ENCODE peak calls at places on chromosomes 11 and 22, in nine cellular contexts. N is amygdala; W is activated gamma-delta T cell treated with anti-CD3 and anti-CD28 coated beads, Interleukin-2, amount 50 U/mL, for 16 hours; D is esophagus squamous epithelium; C is choroid plexus epithelial cell; M is AG04449; J is non-pigmented ciliary epithelial cell; G is substantia nigra; E is fibroblast of lung. S is an unnamed sample.

GRCh38 chr11:61814958-61815789 is 1.6 kb downstream of the FADS1 start:
- DNase-seq in J (peak), W (no peak), N (peak), E (peak), C (peak), D (peak), M (peak), G (peak), S (peak)

GRCh38 chr11:14041040-14041439 is 78.5 kb downstream of the SPON1 start:
- DNase-seq in M (no peak), W (no peak), C (peak), D (no peak), J (no peak), E (no peak), N (no peak), G (no peak), S (no peak)

GRCh38 chr22:47209547-47210023 is 447.1 kb downstream of the TBC1D22A start:
- DNase-seq in W (no peak), D (no peak), M (no peak), N (no peak), G (no peak), J (no peak), E (no peak), C (no peak), S (no peak)

GRCh38 chr22:29457730-29458129 is 19.3 kb downstream of the RFPL1 start:
- DNase-seq in D (no peak), N (no peak), C (peak), M (no peak), W (no peak), E (peak), J (peak), G (no peak), S (no peak)

GRCh38 chr11:1218788-1219445 is 3.9 kb upstream of the MUC5B start:
- DNase-seq in N (no peak), E (no peak), D (no peak), W (no peak), G (no peak), J (no peak), C (no peak), M (no peak), S (no peak)

GRCh38 chr11:16216831-16217230 is 139.5 kb downstream of the SOX6 start:
- DNase-seq in E (no peak), D (no peak), N (no peak), M (no peak), W (no peak), G (no peak), C (no peak), J (no peak), S (no peak)

GRCh38 chr11:130442728-130443127 is 5.7 kb upstream of the ADAMTS15 start:
- DNase-seq in D (no peak), N (no peak), W (no peak), G (no peak), M (no peak), E (peak), J (no peak), C (no peak), S (no peak)

GRCh38 chr22:37241351-37242142 is 2.5 kb downstream of the RAC2 start:
- DNase-seq in N (no peak), G (no peak), E (peak), J (no peak), M (no peak), C (no peak), D (no peak), W (no peak), S (no peak)

GRCh38 chr11:102935514-102935913 is 20.0 kb downstream of the MMP13 start:
- DNase-seq in E (no peak), C (no peak), D (no peak), M (no peak), W (no peak), J (no peak), N (no peak), G (no peak), S (no peak)

GRCh38 chr11:79367844-79368243 is 73.0 kb downstream of the TENM4 start:
- DNase-seq in C (no peak), W (no peak), J (no peak), E (no peak), G (no peak), D (no peak), N (no peak), M (no peak), S (no peak)

GRCh38 chr22:20131593-20131855 is at the start of gene ZDHHC8:
- DNase-seq in M (no peak), W (no peak), G (peak), J (no peak), D (no peak), E (peak), C (no peak), N (peak), S (no peak)

GRCh38 chr11:35192347-35192746 is 53.4 kb downstream of the CD44 start:
- DNase-seq in E (peak), D (no peak), M (no peak), J (no peak), C (peak), N (no peak), G (no peak), W (no peak), S (no peak)

GRCh38 chr11:76690736-76691135 is 20.2 kb upstream of the LRRC32 start:
- DNase-seq in M (no peak), E (no peak), J (no peak), W (no peak), D (no peak), G (no peak), N (no peak), C (peak), S (no peak)

GRCh38 chr11:66068923-66069714 is 953 bp upstream of the PACS1 start:
- DNase-seq in D (no peak), G (peak), E (peak), N (peak), W (no peak), J (no peak), C (peak), M (no peak), S (no peak)

GRCh38 chr11:70660059-70660888 is 261.9 kb downstream of the CTTN start:
- DNase-seq in J (no peak), W (no peak), D (no peak), E (no peak), N (no peak), G (no peak), C (no peak), M (no peak), S (no peak)

GRCh38 chr11:80900265-80900664 is 1459.4 kb upstream of the TENM4 start:
- DNase-seq in N (no peak), E (no peak), C (no peak), J (no peak), M (no peak), D (no peak), W (no peak), G (no peak), S (no peak)

GRCh38 chr11:57763568-57763967 is 2.0 kb downstream of the CTNND1 start:
- DNase-seq in J (no peak), W (no peak), E (peak), N (peak), M (no peak), D (no peak), G (no peak), C (peak), S (peak)

GRCh38 chr22:36912694-36913430 is 566 bp upstream of the CSF2RB start:
- DNase-seq in N (no peak), W (no peak), J (no peak), G (no peak), M (no peak), D (no peak), E (no peak), C (no peak), S (no peak)

GRCh38 chr11:19978668-19979518 is 181.4 kb downstream of the DBX1 start:
- DNase-seq in W (no peak), G (no peak), N (no peak), C (peak), E (peak), M (peak), D (no peak), J (peak), S (no peak)

GRCh38 chr22:27906241-27906640 is 12.8 kb downstream of the PITPNB start:
- DNase-seq in G (no peak), M (no peak), E (peak), D (no peak), C (peak), N (no peak), J (no peak), W (no peak), S (no peak)

GRCh38 chr11:2085251-2086066 is 53.7 kb downstream of the IGF2 start:
- DNase-seq in E (no peak), M (no peak), G (no peak), C (no peak), D (no peak), J (no peak), W (no peak), N (no peak), S (no peak)

GRCh38 chr11:22430286-22430685 is 92.1 kb downstream of the SLC17A6 start:
- DNase-seq in D (no peak), C (no peak), N (no peak), J (no peak), G (no peak), M (no peak), E (peak), W (no peak), S (no peak)

GRCh38 chr22:33656808-33657628 is 263.3 kb downstream of the LARGE1 start:
- DNase-seq in W (no peak), N (no peak), C (no peak), E (no peak), M (no peak), D (no peak), J (no peak), G (no peak), S (no peak)

GRCh38 chr11:86476109-86476861 is 101.6 kb downstream of the CCDC81 start:
- DNase-seq in N (no peak), G (no peak), D (no peak), E (no peak), J (no peak), W (no peak), C (peak), M (no peak), S (no peak)

GRCh38 chr11:19525714-19526113 is 186.9 kb upstream of the NAV2 start:
- DNase-seq in E (no peak), M (no peak), D (no peak), N (no peak), G (no peak), J (no peak), W (no peak), C (no peak), S (no peak)

GRCh38 chr11:15199693-15200092 is 85.0 kb downstream of the INSC start:
- DNase-seq in W (no peak), N (no peak), J (no peak), D (no peak), E (peak), M (no peak), G (no peak), C (no peak), S (no peak)

GRCh38 chr11:35875063-35875462 is 68.8 kb upstream of the LDLRAD3 start:
- DNase-seq in M (no peak), N (no peak), C (no peak), J (no peak), E (no peak), D (no peak), G (no peak), W (no peak), S (no peak)

GRCh38 chr11:62012451-62013265 is 45.2 kb upstream of the FTH1 start:
- DNase-seq in E (peak), C (peak), W (no peak), D (no peak), G (no peak), N (no peak), J (no peak), M (no peak), S (no peak)

GRCh38 chr11:60918941-60919275 is 5.0 kb downstream of the TMEM109 start:
- DNase-seq in G (no peak), D (no peak), J (no peak), C (peak), E (peak), M (no peak), N (no peak), W (no peak), S (no peak)

GRCh38 chr11:103484545-103484944 is 375.3 kb downstream of the DYNC2H1 start:
- DNase-seq in W (no peak), G (no peak), D (no peak), C (no peak), M (no peak), J (no peak), E (no peak), N (no peak), S (no peak)

GRCh38 chr11:125201525-125202121 is 37.1 kb downstream of the PKNOX2 start:
- DNase-seq in N (no peak), M (no peak), J (no peak), D (no peak), E (peak), G (no peak), C (peak), W (no peak), S (peak)

GRCh38 chr11:119315139-119316016 is 1.6 kb downstream of the MCAM start:
- DNase-seq in M (no peak), G (peak), W (no peak), E (peak), N (peak), C (no peak), J (no peak), D (no peak), S (peak)

GRCh38 chr11:44319552-44320288 is 9.8 kb upstream of the ALX4 start:
- DNase-seq in D (no peak), G (no peak), C (no peak), E (no peak), J (no peak), M (no peak), N (no peak), W (no peak), S (no peak)

GRCh38 chr22:35600466-35600865 is 16.7 kb downstream of the MB start:
- DNase-seq in J (no peak), N (no peak), E (no peak), C (no peak), D (no peak), M (no peak), W (no peak), G (no peak), S (no peak)

GRCh38 chr11:69550846-69551245 is 69.4 kb downstream of the LINC01488 start:
- DNase-seq in N (no peak), C (no peak), E (no peak), W (no peak), J (no peak), D (no peak), G (no peak), M (no peak), S (no peak)

GRCh38 chr11:94806436-94806835 is 38.3 kb downstream of the AMOTL1 start:
- DNase-seq in E (peak), C (peak), D (no peak), M (peak), N (no peak), G (no peak), W (no peak), J (no peak), S (no peak)

GRCh38 chr11:66725646-66726045 is 3.4 kb downstream of the SPTBN2 start:
- DNase-seq in N (no peak), M (peak), E (peak), W (no peak), G (no peak), C (peak), D (no peak), J (peak), S (no peak)

GRCh38 chr22:21030621-21031544 is 1.5 kb downstream of the SLC7A4 start:
- DNase-seq in M (no peak), J (no peak), E (no peak), D (no peak), C (no peak), G (no peak), N (no peak), W (no peak), S (no peak)

GRCh38 chr11:70494559-70495350 is 96.4 kb downstream of the CTTN start:
- DNase-seq in W (no peak), E (no peak), N (no peak), D (no peak), J (no peak), C (no peak), G (no peak), M (no peak), S (no peak)

S was measured in cerebellar nuclear complex.